ENCODE peak calls at places on chromosomes 16 and 17, in six cellular contexts. J is CMK, V is NCI-H446 treated with DMSO at 0.1 percent for 48 hours, X is HEK293T, F is EL, W is NCI-H748 treated with DMSO at 0.1 percent for 48 hours. B is an unnamed sample.

GRCh38 chr16:71230122-71230845 is at the start of gene HYDIN:
- DNase-seq in W (peak; percentile 66), J (no peak), X (peak; percentile 84), V (no peak), F (peak; percentile 58), B (no peak)

GRCh38 chr16:86874141-86874540 is 295.8 kb downstream of the FOXL1 start:
- DNase-seq in W (no peak), X (peak; percentile 65), J (no peak), V (no peak), F (peak; percentile 36), B (peak; percentile 6)

GRCh38 chr17:2362016-2362415 is 24.7 kb downstream of the SGSM2 start:
- DNase-seq in V (no peak), X (no peak), F (no peak), J (no peak), W (no peak), B (no peak)

GRCh38 chr16:22400899-22401298 is 26.5 kb upstream of the CDR2 start:
- DNase-seq in F (no peak), J (no peak), W (no peak), V (no peak), X (no peak), B (no peak)

GRCh38 chr16:88348377-88349152 is 34.2 kb upstream of the ZNF469 start:
- DNase-seq in V (no peak), X (no peak), W (no peak), F (no peak), J (no peak), B (no peak)

GRCh38 chr16:31110106-31111034 is 2.2 kb downstream of the BCKDK start:
- DNase-seq in V (no peak), J (no peak), F (no peak), X (no peak), W (no peak), B (no peak)

GRCh38 chr17:77129568-77130301 is 11.0 kb upstream of the SEC14L1 start:
- DNase-seq in F (no peak), J (no peak), X (no peak), V (no peak), W (no peak), B (no peak)

GRCh38 chr16:28187595-28188004 is 24.2 kb downstream of the XPO6 start:
- DNase-seq in X (no peak), J (no peak), V (no peak), W (no peak), F (no peak), B (no peak)

GRCh38 chr17:20217677-20218076 is 208.5 kb downstream of the SPECC1 start:
- DNase-seq in F (no peak), W (no peak), X (no peak), J (no peak), V (no peak), B (no peak)

GRCh38 chr16:86823895-86824671 is 245.7 kb downstream of the FOXL1 start:
- DNase-seq in F (peak; percentile 60), W (no peak), J (no peak), X (no peak), V (no peak), B (no peak)

GRCh38 chr17:8611671-8612298 is 18.7 kb downstream of the MYH10 start:
- DNase-seq in V (no peak), F (peak; percentile 51), W (no peak), J (no peak), X (no peak), B (no peak)

GRCh38 chr16:84183572-84183875 is 3.3 kb downstream of the TAF1C start:
- DNase-seq in J (no peak), W (no peak), X (no peak), F (no peak), V (no peak), B (no peak)

GRCh38 chr17:16199093-16199492 is 16.2 kb downstream of the NCOR1 start:
- DNase-seq in J (peak; percentile 30), V (no peak), F (no peak), X (no peak), W (no peak), B (no peak)

GRCh38 chr16:53743149-53743566 is 39.2 kb downstream of the FTO start:
- DNase-seq in W (no peak), J (peak; percentile 31), X (peak; percentile 32), V (no peak), F (peak; percentile 28), B (peak; percentile 55)

GRCh38 chr16:11229906-11230305 is 26.1 kb downstream of the SOCS1 start:
- DNase-seq in J (no peak), X (no peak), F (no peak), V (no peak), W (no peak), B (no peak)

GRCh38 chr17:46820592-46821450 is 2.3 kb upstream of the WNT3 start:
- DNase-seq in J (no peak), V (no peak), F (no peak), W (no peak), X (no peak), B (no peak)

GRCh38 chr16:80231118-80231515 is 309.7 kb upstream of the DYNLRB2 start:
- DNase-seq in J (no peak), X (no peak), V (no peak), W (no peak), F (no peak), B (no peak)

GRCh38 chr16:50467943-50468748 is 80.0 kb upstream of the NKD1 start:
- DNase-seq in V (no peak), W (peak; percentile 6), F (no peak), J (no peak), X (peak; percentile 54), B (no peak)

GRCh38 chr17:47882247-47882646 is 13.8 kb upstream of the SP2 start:
- DNase-seq in F (peak; percentile 71), J (no peak), X (no peak), W (no peak), V (no peak), B (no peak)

GRCh38 chr16:80376941-80377340 is 163.9 kb upstream of the DYNLRB2 start:
- DNase-seq in X (no peak), V (no peak), J (no peak), F (no peak), W (no peak), B (no peak)

GRCh38 chr17:19372866-19373505 is 5.3 kb upstream of the MAPK7 start:
- DNase-seq in W (no peak), V (no peak), F (no peak), X (no peak), J (no peak), B (no peak)

GRCh38 chr17:47238321-47239010 is 15.2 kb upstream of the ITGB3 start:
- DNase-seq in W (no peak), F (no peak), V (no peak), J (no peak), X (no peak), B (no peak)

GRCh38 chr17:50841949-50842354 is 6.6 kb downstream of the WFIKKN2 start:
- DNase-seq in F (peak; percentile 73), J (no peak), V (peak; percentile 34), W (peak; percentile 31), X (peak; percentile 87), B (peak; percentile 61)

GRCh38 chr16:23148513-23149266 is 562 bp downstream of the USP31 start:
- DNase-seq in J (no peak), F (peak; percentile 32), X (peak; percentile 50), W (no peak), V (no peak), B (no peak)

GRCh38 chr16:25014500-25015147 is 545 bp downstream of the ARHGAP17 start:
- DNase-seq in J (no peak), X (peak; percentile 46), V (no peak), W (no peak), F (peak; percentile 60), B (no peak)

GRCh38 chr17:40533896-40534295 is 31.4 kb downstream of the CCR7 start:
- DNase-seq in V (no peak), W (no peak), F (no peak), X (no peak), J (no peak), B (no peak)